ENCODE peak calls at places on chromosomes 1 and 21, in nine cellular contexts. S, V, P, G, Z, W, M, L and D are unnamed samples.

GRCh38 chr1:101484896-101485412 is 248.1 kb downstream of the S1PR1 start:
- DNase-seq in V (no peak), W (no peak), S (no peak), M (no peak), Z (no peak), G (no peak), L (no peak), P (no peak), D (no peak)

GRCh38 chr1:72623299-72623708 is 341.0 kb upstream of the NEGR1 start:
- DNase-seq in G (no peak), V (no peak), P (no peak), W (no peak), L (no peak), S (no peak), M (peak), Z (peak), D (no peak)

GRCh38 chr1:234913771-234914170 is 214.9 kb downstream of the TOMM20 start:
- DNase-seq in W (no peak), G (peak), Z (no peak), M (no peak), V (no peak), S (no peak), L (no peak), P (no peak), D (no peak)

GRCh38 chr21:45482899-45483821 is 59.1 kb downstream of the SLC19A1 start:
- DNase-seq in M (no peak), V (no peak), G (no peak), P (no peak), L (peak), S (no peak), W (peak), Z (no peak), D (no peak)

GRCh38 chr21:17463441-17463840 is 49.4 kb upstream of the CXADR start:
- DNase-seq in S (no peak), Z (peak), P (no peak), G (no peak), V (no peak), L (no peak), M (peak), W (no peak), D (no peak)

GRCh38 chr1:103953386-103953785 is 203.7 kb downstream of the AMY1C start:
- DNase-seq in S (no peak), Z (no peak), M (no peak), W (no peak), V (no peak), P (no peak), L (no peak), G (no peak), D (no peak)

GRCh38 chr1:10980841-10981727 is 31.4 kb upstream of the TARDBP start:
- DNase-seq in P (no peak), W (no peak), L (no peak), Z (no peak), S (peak), G (no peak), M (peak), V (no peak), D (peak)

GRCh38 chr1:26387447-26387846 is 14.9 kb upstream of the ZNF683 start:
- DNase-seq in S (no peak), G (no peak), Z (no peak), L (no peak), V (no peak), P (no peak), M (peak), W (no peak), D (no peak)

GRCh38 chr1:50420689-50421365 is 2.4 kb downstream of the DMRTA2 start:
- DNase-seq in V (no peak), M (no peak), Z (no peak), W (no peak), L (no peak), G (no peak), P (no peak), S (no peak), D (no peak)

GRCh38 chr1:168693197-168693871 is 35.7 kb downstream of the DPT start:
- DNase-seq in Z (no peak), S (no peak), V (no peak), P (peak), M (no peak), W (peak), L (no peak), G (no peak), D (no peak)

GRCh38 chr1:18199462-18199861 is 91.9 kb downstream of the IGSF21 start:
- DNase-seq in S (no peak), Z (no peak), P (no peak), M (no peak), W (no peak), G (no peak), L (no peak), V (no peak), D (no peak)

GRCh38 chr1:17909634-17910033 is 154.5 kb downstream of the ACTL8 start:
- DNase-seq in Z (no peak), G (no peak), W (peak), P (no peak), L (no peak), S (no peak), M (peak), V (no peak), D (no peak)

GRCh38 chr1:178931843-178932551 is 61.1 kb upstream of the ANGPTL1 start:
- DNase-seq in P (peak), M (peak), S (peak), G (peak), W (peak), V (peak), L (no peak), Z (no peak), D (no peak)

GRCh38 chr21:46165099-46165498 is 9.7 kb upstream of the FTCD start:
- DNase-seq in P (no peak), L (no peak), S (no peak), W (no peak), Z (no peak), V (no peak), M (no peak), G (no peak), D (no peak)

GRCh38 chr1:113786055-113786454 is 26.2 kb downstream of the RSBN1 start:
- DNase-seq in P (no peak), M (peak), L (no peak), V (no peak), S (no peak), W (no peak), G (no peak), Z (no peak), D (no peak)

GRCh38 chr1:67664048-67664447 is 21.0 kb upstream of the GADD45A start:
- DNase-seq in M (no peak), P (no peak), W (no peak), G (no peak), Z (no peak), S (no peak), V (no peak), L (no peak), D (no peak)

GRCh38 chr1:31483012-31483946 is 70.3 kb downstream of the SERINC2 start:
- DNase-seq in S (peak), G (no peak), P (peak), V (no peak), W (peak), Z (peak), L (no peak), M (peak), D (peak)

GRCh38 chr1:76066390-76066789 is 8.2 kb upstream of the ST6GALNAC3 start:
- DNase-seq in P (no peak), L (no peak), Z (no peak), S (no peak), V (no peak), W (no peak), G (no peak), M (peak), D (no peak)

GRCh38 chr1:94299627-94300552 is 62.5 kb upstream of the ARHGAP29 start:
- DNase-seq in Z (no peak), M (peak), W (no peak), V (no peak), L (no peak), G (peak), S (no peak), P (no peak), D (no peak)

GRCh38 chr1:228414511-228415211 is 2.0 kb downstream of the TRIM17 start:
- DNase-seq in W (no peak), M (no peak), Z (no peak), L (no peak), G (no peak), S (no peak), P (no peak), V (no peak), D (no peak)

GRCh38 chr1:43285269-43285986 is at the start of gene C1orf210:
- DNase-seq in G (no peak), V (no peak), Z (no peak), W (peak), P (peak), S (no peak), M (no peak), L (no peak), D (no peak)

GRCh38 chr21:33543505-33544129 is 779 bp downstream of the SON start:
- DNase-seq in P (peak), G (peak), L (no peak), V (no peak), M (peak), Z (no peak), S (peak), W (no peak), D (no peak)

GRCh38 chr21:28675265-28676041 is 317.2 kb downstream of the LTN1 start:
- DNase-seq in S (peak), Z (no peak), P (no peak), G (no peak), W (no peak), M (peak), L (no peak), V (no peak), D (no peak)

GRCh38 chr21:46326110-46326703 is 2.3 kb downstream of the PCNT start:
- DNase-seq in L (no peak), W (peak), S (no peak), V (no peak), P (no peak), M (no peak), G (no peak), Z (no peak), D (no peak)

GRCh38 chr1:172671591-172671990 is 12.7 kb downstream of the FASLG start:
- DNase-seq in V (no peak), L (no peak), P (no peak), W (no peak), M (peak), G (no peak), Z (no peak), S (no peak), D (no peak)

GRCh38 chr21:25961042-25961441 is 209.5 kb downstream of the APP start:
- DNase-seq in Z (no peak), S (no peak), W (no peak), L (no peak), G (no peak), M (no peak), P (no peak), V (no peak), D (no peak)

GRCh38 chr1:55375617-55376258 is 160.6 kb upstream of the USP24 start:
- DNase-seq in P (peak), M (peak), Z (peak), V (no peak), G (peak), S (no peak), L (peak), W (peak), D (peak)

GRCh38 chr1:153794671-153795324 is 19.6 kb downstream of the SLC27A3 start:
- DNase-seq in Z (no peak), M (no peak), W (no peak), G (no peak), L (no peak), S (peak), P (peak), V (no peak), D (no peak)

GRCh38 chr1:153791856-153792253 is 16.6 kb downstream of the SLC27A3 start:
- DNase-seq in G (no peak), P (no peak), W (no peak), S (peak), M (peak), V (no peak), L (no peak), Z (peak), D (no peak)

GRCh38 chr1:153792631-153793041 is 17.4 kb downstream of the SLC27A3 start:
- DNase-seq in M (no peak), W (no peak), V (no peak), S (peak), Z (no peak), P (no peak), G (no peak), L (no peak), D (no peak)

GRCh38 chr1:153793973-153794615 is 18.9 kb downstream of the SLC27A3 start:
- DNase-seq in G (no peak), Z (no peak), V (no peak), L (no peak), S (peak), W (no peak), P (no peak), M (no peak), D (no peak)

GRCh38 chr1:153793261-153793972 is 18.2 kb downstream of the SLC27A3 start:
- DNase-seq in V (no peak), P (no peak), S (peak), L (no peak), Z (no peak), G (no peak), W (no peak), M (no peak), D (no peak)
- H3K27ac ChIP-seq in V (no peak), P (no peak), S (no peak), L (no peak), Z (no peak), G (no peak), W (no peak), M (no peak), D (no peak)

GRCh38 chr1:8212443-8212920 is 105.4 kb upstream of the SLC45A1 start:
- DNase-seq in L (no peak), G (no peak), S (no peak), V (no peak), P (no peak), W (no peak), M (peak), Z (no peak), D (no peak)

GRCh38 chr1:8211251-8211619 is 106.7 kb upstream of the SLC45A1 start:
- DNase-seq in S (no peak), V (no peak), W (no peak), G (no peak), L (no peak), Z (no peak), P (no peak), M (no peak), D (no peak)

GRCh38 chr1:8213676-8214075 is 104.2 kb upstream of the SLC45A1 start:
- DNase-seq in V (no peak), W (no peak), Z (no peak), L (no peak), S (no peak), G (no peak), P (no peak), M (no peak), D (no peak)

GRCh38 chr1:8213136-8213535 is 104.8 kb upstream of the SLC45A1 start:
- DNase-seq in L (no peak), G (no peak), M (no peak), P (no peak), Z (no peak), W (no peak), S (no peak), V (no peak), D (no peak)

GRCh38 chr1:8211620-8212442 is 106.1 kb upstream of the SLC45A1 start:
- DNase-seq in Z (peak), G (no peak), P (no peak), W (peak), V (no peak), L (no peak), S (peak), M (peak), D (no peak)
- H3K27ac ChIP-seq in Z (peak), G (no peak), P (no peak), W (peak), V (peak), L (no peak), S (peak), M (peak), D (no peak)

DNA sequence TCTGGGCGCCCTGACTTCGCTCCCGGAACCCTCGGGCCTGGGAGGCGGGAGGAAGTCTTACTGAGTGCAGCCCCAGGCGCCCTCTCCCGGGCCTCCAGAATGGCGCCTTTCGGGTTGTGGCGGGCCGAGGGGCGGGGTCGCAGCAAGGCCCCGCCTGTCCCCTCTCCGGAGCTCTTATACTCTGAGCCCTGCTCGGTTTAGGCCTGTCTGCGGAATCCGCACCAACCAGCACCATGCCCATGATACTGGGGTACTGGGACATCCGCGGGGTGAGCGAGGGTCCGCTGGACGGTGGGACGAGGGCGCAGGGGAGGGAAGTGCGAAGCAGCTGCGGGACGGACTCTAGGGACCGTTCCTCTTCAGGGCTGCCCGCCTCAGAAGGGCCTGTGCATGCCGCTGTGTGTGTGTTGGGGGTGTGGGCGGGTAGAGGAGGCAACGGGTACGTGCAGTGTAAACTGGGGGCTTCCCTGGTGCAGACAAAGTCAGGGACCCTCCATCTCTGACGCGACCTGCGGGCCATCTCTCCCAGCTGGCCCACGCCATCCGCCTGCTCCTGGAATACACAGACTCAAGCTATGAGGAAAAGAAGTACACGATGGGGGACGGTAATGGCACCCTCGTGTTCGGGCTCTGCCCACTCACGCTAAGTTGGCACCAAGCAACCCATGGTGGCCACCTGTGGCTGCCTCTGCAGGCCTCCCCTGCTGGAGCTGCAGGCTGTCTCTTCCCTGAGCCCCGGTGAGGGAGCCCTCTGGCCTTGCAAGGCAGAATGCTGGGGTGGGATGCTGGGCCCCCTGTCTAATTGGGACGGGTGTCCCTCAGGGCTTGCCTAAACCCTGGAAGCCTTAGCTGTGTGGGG is at the start of gene GSTM1:
- DNase-seq in Z (no peak), M (no peak), S (no peak), L (peak), P (no peak), V (no peak), W (no peak), G (peak), D (no peak)
- H3K27ac ChIP-seq in Z (no peak), M (no peak), S (no peak), L (peak), P (peak), V (no peak), W (no peak), G (peak), D (no peak)

GRCh38 chr1:3403011-3403345 is 51.5 kb upstream of the ARHGEF16 start:
- DNase-seq in W (no peak), L (no peak), M (no peak), V (no peak), P (no peak), G (no peak), Z (no peak), S (no peak), D (no peak)

GRCh38 chr1:3405491-3405890 is 49.0 kb upstream of the ARHGEF16 start:
- DNase-seq in V (no peak), L (no peak), S (no peak), Z (no peak), M (no peak), G (no peak), W (no peak), P (no peak), D (no peak)

GRCh38 chr1:3403388-3404179 is 50.9 kb upstream of the ARHGEF16 start:
- DNase-seq in V (no peak), Z (no peak), M (no peak), P (no peak), L (no peak), G (no peak), W (no peak), S (no peak), D (no peak)

GRCh38 chr1:3404801-3405200 is 49.7 kb upstream of the ARHGEF16 start:
- DNase-seq in Z (no peak), V (no peak), M (no peak), W (no peak), G (no peak), L (no peak), P (no peak), S (no peak), D (no peak)

DNA sequence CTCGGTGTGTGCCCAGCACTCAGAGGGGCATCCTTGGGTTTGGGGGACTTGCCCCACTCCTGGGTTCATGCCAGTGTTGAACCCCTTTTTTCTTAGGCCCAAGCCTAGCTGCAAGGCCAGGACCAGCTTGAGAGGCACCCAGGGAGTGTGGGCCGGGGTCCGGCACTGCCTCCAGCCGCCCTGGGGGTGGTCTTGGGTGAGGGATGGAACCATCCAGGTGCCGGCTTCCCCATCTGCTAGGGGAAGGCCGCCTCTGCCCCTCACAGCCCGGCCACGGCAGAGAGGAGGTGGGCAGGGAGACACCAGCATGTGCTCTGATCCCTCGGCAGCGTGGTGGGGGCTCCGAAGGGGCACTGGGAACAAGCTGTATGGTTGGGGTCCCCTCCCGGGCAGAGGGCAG is 50.2 kb upstream of the ARHGEF16 start:
- DNase-seq in V (no peak), G (no peak), S (no peak), L (no peak), P (no peak), Z (no peak), W (no peak), M (no peak), D (no peak)
- H3K27ac ChIP-seq in V (no peak), G (no peak), S (peak), L (no peak), P (no peak), Z (no peak), W (no peak), M (no peak), D (no peak)

GRCh38 chr1:203807211-203807610 is 11.8 kb downstream of the ZBED6 start:
- DNase-seq in Z (peak), L (no peak), S (no peak), M (peak), G (no peak), P (no peak), V (no peak), W (no peak), D (no peak)
- H3K27ac ChIP-seq in Z (peak), L (no peak), S (peak), M (peak), G (no peak), P (no peak), V (peak), W (no peak), D (no peak)